ENCODE peak calls at places on chromosome 14, in eight cellular contexts. Z, L, E, O, R, X, T and N are unnamed samples.

GRCh38 chr14:96362071-96362964 is 823 bp downstream of the ATG2B start:
- DNase-seq in Z (peak; percentile 68), L (peak; percentile 20), E (peak; percentile 25), O (peak; percentile 20), R (no peak), X (peak; percentile 56), T (peak; percentile 63), N (peak; percentile 77)

GRCh38 chr14:30058401-30058800 is 130.8 kb upstream of the PRKD1 start:
- DNase-seq in Z (no peak), L (no peak), E (no peak), O (no peak), R (no peak), X (peak; percentile 61), T (no peak), N (no peak)

GRCh38 chr14:77266336-77266735 is 4.7 kb downstream of the NGB start:
- DNase-seq in Z (no peak), L (no peak), E (no peak), O (no peak), R (no peak), X (no peak), T (no peak), N (no peak)

GRCh38 chr14:75531660-75532317 is 9.5 kb downstream of the BATF start:
- DNase-seq in Z (no peak), L (no peak), E (no peak), O (no peak), R (no peak), X (peak; percentile 72), T (no peak), N (no peak)

GRCh38 chr14:66405158-66405557 is 81.0 kb upstream of the CCDC196 start:
- DNase-seq in Z (no peak), L (no peak), E (no peak), O (no peak), R (peak; percentile 11), X (peak; percentile 43), T (no peak), N (no peak)

GRCh38 chr14:63773504-63773903 is 45.6 kb upstream of the SGPP1 start:
- DNase-seq in Z (no peak), L (no peak), E (no peak), O (no peak), R (no peak), X (no peak), T (no peak), N (no peak)

GRCh38 chr14:90999299-90999698 is 61.1 kb downstream of the RPS6KA5 start:
- DNase-seq in Z (no peak), L (no peak), E (no peak), O (no peak), R (no peak), X (no peak), T (no peak), N (no peak)

GRCh38 chr14:91244501-91244901 is at the start of gene GPR68:
- DNase-seq in Z (peak; percentile 22), L (no peak), E (peak; percentile 66), O (peak; percentile 21), R (no peak), X (peak; percentile 50), T (no peak), N (peak; percentile 79)

GRCh38 chr14:68020999-68021663 is 201.6 kb downstream of the RAD51B start:
- DNase-seq in Z (no peak), L (no peak), E (no peak), O (no peak), R (no peak), X (no peak), T (no peak), N (no peak)

GRCh38 chr14:73125746-73126145 is 10.6 kb upstream of the PSEN1 start:
- DNase-seq in Z (no peak), L (no peak), E (no peak), O (no peak), R (no peak), X (no peak), T (no peak), N (no peak)

GRCh38 chr14:64459737-64460136 is 5.6 kb upstream of the AKAP5 start:
- DNase-seq in Z (no peak), L (no peak), E (no peak), O (no peak), R (no peak), X (no peak), T (no peak), N (no peak)

GRCh38 chr14:103839569-103839968 is 7.8 kb downstream of the PPP1R13B start:
- DNase-seq in Z (no peak), L (no peak), E (no peak), O (no peak), R (no peak), X (no peak), T (no peak), N (no peak)

GRCh38 chr14:97224016-97224415 is 426.8 kb downstream of the VRK1 start:
- DNase-seq in Z (no peak), L (no peak), E (no peak), O (no peak), R (no peak), X (no peak), T (no peak), N (no peak)

GRCh38 chr14:75049136-75049535 is 2.1 kb downstream of the MLH3 start:
- DNase-seq in Z (no peak), L (no peak), E (no peak), O (no peak), R (no peak), X (no peak), T (no peak), N (no peak)

GRCh38 chr14:72657214-72657921 is 236.5 kb downstream of the DPF3 start:
- DNase-seq in Z (no peak), L (no peak), E (no peak), O (no peak), R (no peak), X (peak; percentile 46), T (no peak), N (no peak)

GRCh38 chr14:71932229-71932951 is at the start of gene RGS6:
- DNase-seq in Z (peak; percentile 12), L (no peak), E (peak; percentile 63), O (no peak), R (peak; percentile 71), X (peak; percentile 8), T (peak; percentile 43), N (no peak)

GRCh38 chr14:76472199-76472723 is 96.3 kb downstream of the ESRRB start:
- DNase-seq in Z (no peak), L (no peak), E (no peak), O (no peak), R (no peak), X (no peak), T (no peak), N (no peak)

GRCh38 chr14:72553161-72553560 is 340.7 kb downstream of the DPF3 start:
- DNase-seq in Z (no peak), L (no peak), E (no peak), O (no peak), R (no peak), X (no peak), T (no peak), N (no peak)

GRCh38 chr14:64200170-64200569 is 94.0 kb downstream of the ESR2 start:
- DNase-seq in Z (no peak), L (no peak), E (peak; percentile 80), O (no peak), R (no peak), X (no peak), T (no peak), N (no peak)

GRCh38 chr14:56117765-56118610 is at the start of gene PELI2:
- DNase-seq in Z (peak; percentile 81), L (peak; percentile 49), E (peak; percentile 85), O (peak; percentile 82), R (peak; percentile 77), X (peak; percentile 68), T (peak; percentile 15), N (peak; percentile 93)

GRCh38 chr14:75315143-75315542 is 36.5 kb downstream of the FOS start:
- DNase-seq in Z (peak; percentile 43), L (no peak), E (no peak), O (no peak), R (no peak), X (peak; percentile 67), T (no peak), N (no peak)

GRCh38 chr14:47102472-47102871 is 450.9 kb upstream of the RPL10L start:
- DNase-seq in Z (no peak), L (no peak), E (no peak), O (no peak), R (no peak), X (no peak), T (no peak), N (no peak)

GRCh38 chr14:22174412-22174811 is 414.6 kb downstream of the DAD1 start:
- DNase-seq in Z (no peak), L (no peak), E (no peak), O (no peak), R (no peak), X (no peak), T (no peak), N (no peak)

GRCh38 chr14:34930591-34931069 is 52.2 kb upstream of the SRP54 start:
- DNase-seq in Z (no peak), L (no peak), E (no peak), O (no peak), R (no peak), X (no peak), T (no peak), N (no peak)

GRCh38 chr14:102571043-102571442 is 21.4 kb upstream of the RCOR1 start:
- DNase-seq in Z (no peak), L (no peak), E (no peak), O (no peak), R (no peak), X (no peak), T (no peak), N (no peak)

GRCh38 chr14:49634547-49635334 is at the start of gene DNAAF2:
- DNase-seq in Z (peak; percentile 69), L (peak; percentile 43), E (peak; percentile 45), O (peak; percentile 52), R (peak; percentile 30), X (peak; percentile 79), T (no peak), N (peak; percentile 87)

GRCh38 chr14:20799444-20799843 is 3.2 kb downstream of the RNASE1 start:
- DNase-seq in Z (no peak), L (no peak), E (no peak), O (no peak), R (no peak), X (no peak), T (no peak), N (no peak)